ENCODE peak calls at places on chromosomes 6 and 20, in six cellular contexts. L is globus pallidus; M is ELR; S is tibial nerve; E is kidney tubule cell; U is CD8-positive, alpha-beta memory T cell. C is an unnamed sample.

GRCh38 chr20:16580127-16580526 is 6.9 kb upstream of the KIF16B start:
- DNase-seq in E (peak; percentile 84), L (no peak), S (no peak), U (no peak), M (peak; percentile 27), C (no peak)

GRCh38 chr6:16711551-16712249 is 49.6 kb downstream of the ATXN1 start:
- DNase-seq in M (peak; percentile 72), U (peak; percentile 58), E (peak; percentile 57), L (no peak), S (no peak), C (peak; percentile 79)

GRCh38 chr6:149031545-149032317 is 284.9 kb downstream of the UST start:
- DNase-seq in E (peak; percentile 74), M (peak; percentile 96), U (no peak), S (no peak), L (no peak), C (no peak)

GRCh38 chr6:12343440-12344162 is 53.4 kb downstream of the EDN1 start:
- DNase-seq in U (no peak), L (no peak), M (no peak), S (no peak), E (peak; percentile 97), C (peak; percentile 46)

GRCh38 chr6:134585529-134585873 is 267.6 kb upstream of the SGK1 start:
- DNase-seq in S (no peak), M (no peak), L (no peak), E (no peak), U (no peak), C (no peak)

GRCh38 chr6:136640132-136640915 is 90.1 kb upstream of the MAP7 start:
- DNase-seq in M (peak; percentile 20), E (peak; percentile 64), U (no peak), S (no peak), L (no peak), C (no peak)

GRCh38 chr20:49821850-49822249 is 9.2 kb downstream of the SLC9A8 start:
- DNase-seq in S (no peak), E (peak; percentile 63), U (no peak), M (peak; percentile 52), L (no peak), C (peak; percentile 43)

GRCh38 chr6:15842718-15843117 is 179.9 kb upstream of the DTNBP1 start:
- DNase-seq in S (no peak), L (no peak), E (no peak), U (no peak), M (no peak), C (no peak)

GRCh38 chr20:24998631-24999445 is 6.3 kb upstream of the APMAP start:
- DNase-seq in M (no peak), E (no peak), S (no peak), L (no peak), U (no peak), C (no peak)

C was measured in SW480.